ENCODE peak calls at places on chromosomes 7 and 10, in five cellular contexts. H, O, Y, T and G are unnamed samples.

GRCh38 chr10:122475130-122475529 is 13.8 kb downstream of the HTRA1 start:
- DNase-seq in Y (no peak), H (no peak), O (no peak), T (no peak), G (no peak)

GRCh38 chr7:50379082-50379481 is 71.1 kb downstream of the FIGNL1 start:
- DNase-seq in T (no peak), Y (no peak), O (no peak), H (no peak), G (no peak)

GRCh38 chr10:85420501-85421191 is 945.9 kb downstream of the GRID1 start:
- DNase-seq in H (no peak), Y (no peak), O (no peak), T (no peak), G (no peak)

GRCh38 chr7:27686315-27686714 is 23.6 kb upstream of the HIBADH start:
- DNase-seq in O (no peak), Y (no peak), T (no peak), H (no peak), G (no peak)

GRCh38 chr7:2945171-2945570 is 98.5 kb downstream of the CARD11 start:
- DNase-seq in T (no peak), H (no peak), O (no peak), Y (no peak), G (no peak)

GRCh38 chr10:93710333-93710909 is 8.0 kb upstream of the FRA10AC1 start:
- DNase-seq in H (no peak), O (no peak), Y (no peak), T (no peak), G (no peak)

GRCh38 chr7:53422291-53422690 is 386.9 kb downstream of the POM121L12 start:
- DNase-seq in Y (no peak), H (no peak), O (no peak), T (no peak), G (no peak)

GRCh38 chr10:51832652-51833383 is 133.4 kb upstream of the CSTF2T start:
- DNase-seq in O (peak; percentile 4), H (no peak), Y (no peak), T (no peak), G (no peak)

GRCh38 chr10:133511907-133512528 is 15.1 kb upstream of the CYP2E1 start:
- DNase-seq in O (no peak), T (no peak), Y (no peak), H (no peak), G (no peak)

GRCh38 chr7:2373124-2373556 is 18.5 kb downstream of the EIF3B start:
- DNase-seq in H (no peak), Y (no peak), O (no peak), T (no peak), G (no peak)

GRCh38 chr10:91838199-91838598 is 40.0 kb downstream of the TNKS2 start:
- DNase-seq in H (no peak), T (no peak), O (no peak), Y (no peak), G (no peak)

GRCh38 chr7:80362677-80363076 is 149.2 kb downstream of the GNAT3 start:
- DNase-seq in T (no peak), Y (no peak), O (no peak), H (no peak), G (no peak)

GRCh38 chr7:18859331-18859730 is 258.1 kb downstream of the TWIST1 start:
- DNase-seq in H (no peak), T (no peak), O (no peak), Y (no peak), G (no peak)

GRCh38 chr10:75397571-75397921 is 4.0 kb downstream of the ZNF503 start:
- DNase-seq in T (no peak), H (no peak), Y (no peak), O (no peak), G (no peak)

GRCh38 chr7:121941836-121942235 is 68.9 kb downstream of the PTPRZ1 start:
- DNase-seq in O (no peak), Y (no peak), H (no peak), T (no peak), G (no peak)

GRCh38 chr10:48460148-48460545 is 144.7 kb downstream of the ARHGAP22 start:
- DNase-seq in O (no peak), H (no peak), T (no peak), Y (no peak), G (no peak)

GRCh38 chr10:7701158-7701742 is 1.9 kb upstream of the ITIH2 start:
- DNase-seq in H (no peak), T (no peak), O (no peak), Y (no peak), G (no peak)

GRCh38 chr7:81676813-81677212 is 93.0 kb downstream of the HGF start:
- DNase-seq in T (no peak), O (no peak), Y (no peak), H (no peak), G (no peak)

GRCh38 chr10:34936061-34936460 is 121.0 kb upstream of the PARD3 start:
- DNase-seq in O (no peak), H (no peak), T (no peak), Y (no peak), G (no peak)

GRCh38 chr10:8584666-8585065 is 530.2 kb downstream of the GATA3 start:
- DNase-seq in T (no peak), Y (no peak), H (no peak), O (no peak), G (no peak)